ENCODE peak calls at places on chromosomes 2 and 18, in nine cellular contexts. G is activated T-helper 1 cell treated with Interleukin-2 at 50 U/mL for 16 hours; C is NCI-H446; Z is activated CD8-positive, alpha-beta T cell treated with anti-CD3 and anti-CD28 coated beads for 36 hours; K is A172; I is ELR; N is HFFc6; Q is naive thymus-derived CD8-positive, alpha-beta T cell; R is ascending aorta. Y is an unnamed sample.

GRCh38 chr18:9868857-9869712 is 16.7 kb upstream of the TXNDC2 start:
- DNase-seq in Z (no peak), G (no peak), Q (no peak), I (no peak), C (no peak), R (no peak), N (no peak), K (no peak), Y (no peak)

GRCh38 chr2:212667751-212668316 is 129.2 kb upstream of the ERBB4 start:
- DNase-seq in I (no peak), R (no peak), Z (no peak), C (no peak), K (no peak), Q (no peak), G (no peak), N (no peak), Y (no peak)

GRCh38 chr2:179107737-179108136 is 57.8 kb upstream of the CCDC141 start:
- DNase-seq in I (peak), Q (no peak), G (no peak), Z (no peak), C (no peak), N (no peak), R (no peak), K (peak), Y (no peak)

GRCh38 chr2:3141696-3142095 is 235.9 kb downstream of the EIPR1 start:
- DNase-seq in I (no peak), G (no peak), R (no peak), C (no peak), Q (no peak), K (no peak), N (no peak), Z (no peak), Y (no peak)

GRCh38 chr18:42458226-42458625 is 503.2 kb downstream of the PIK3C3 start:
- DNase-seq in Q (no peak), N (no peak), G (no peak), Z (no peak), I (no peak), C (no peak), R (no peak), K (no peak), Y (no peak)

GRCh38 chr2:168712053-168712452 is 90.4 kb upstream of the NOSTRIN start:
- DNase-seq in I (no peak), Q (no peak), G (no peak), Z (no peak), R (no peak), C (no peak), K (no peak), N (no peak), Y (no peak)

GRCh38 chr2:72813841-72814240 is 12.0 kb downstream of the EXOC6B start:
- DNase-seq in Z (no peak), Q (no peak), K (no peak), G (no peak), N (peak), C (no peak), R (no peak), I (peak), Y (no peak)

GRCh38 chr2:173658946-173659371 is 304.3 kb downstream of the CDCA7 start:
- DNase-seq in C (no peak), G (no peak), Z (no peak), R (no peak), N (peak), Q (no peak), K (peak), I (peak), Y (no peak)

GRCh38 chr2:64422466-64422865 is 31.5 kb upstream of the LGALSL start:
- DNase-seq in C (no peak), R (no peak), G (no peak), K (no peak), N (peak), I (no peak), Q (no peak), Z (no peak), Y (no peak)

GRCh38 chr18:43405097-43405496 is 127.8 kb upstream of the SYT4 start:
- DNase-seq in K (peak), G (no peak), R (no peak), I (no peak), Z (no peak), C (no peak), Q (no peak), N (no peak), Y (peak)

GRCh38 chr2:203396667-203397066 is 68.5 kb downstream of the ABI2 start:
- DNase-seq in Z (no peak), N (no peak), C (no peak), R (no peak), G (no peak), Q (no peak), K (no peak), I (no peak), Y (no peak)

GRCh38 chr18:8197510-8197909 is 411.7 kb upstream of the RAB12 start:
- DNase-seq in N (no peak), K (no peak), Z (no peak), R (no peak), G (no peak), C (no peak), I (no peak), Q (no peak), Y (no peak)

GRCh38 chr2:187302619-187303018 is 145.4 kb downstream of the CALCRL start:
- DNase-seq in Z (no peak), C (no peak), K (peak), I (peak), Q (no peak), N (peak), R (no peak), G (no peak), Y (peak)

GRCh38 chr2:108547606-108548005 is 13.3 kb downstream of the LIMS1 start:
- DNase-seq in Q (no peak), I (no peak), N (no peak), C (no peak), G (no peak), Z (no peak), R (no peak), K (no peak), Y (no peak)

GRCh38 chr2:11507517-11507916 is 26.3 kb upstream of the GREB1 start:
- DNase-seq in Z (no peak), R (no peak), G (no peak), K (no peak), Q (no peak), C (no peak), N (no peak), I (no peak), Y (no peak)

GRCh38 chr18:8980496-8981402 is 121.8 kb upstream of the NDUFV2 start:
- DNase-seq in Q (no peak), Z (no peak), R (no peak), G (no peak), K (no peak), N (no peak), I (no peak), C (no peak), Y (no peak)

GRCh38 chr2:32128636-32129035 is 37.0 kb upstream of the SLC30A6 start:
- DNase-seq in K (no peak), R (no peak), Z (no peak), Q (no peak), N (no peak), C (no peak), I (no peak), G (no peak), Y (no peak)